ENCODE peak calls at places on chromosomes 5 and 9, in six cellular contexts. C is kidney glomerular epithelial cell, R is NCI-H1092, Q is NCI-H2081, U is COR-L47, G is left ventricle myocardium inferior. E is an unnamed sample.

GRCh38 chr5:1515921-1516571 is 7.7 kb downstream of the LPCAT1 start:
- DNase-seq in C (peak), R (no peak), Q (no peak), U (no peak), G (peak), E (peak)

GRCh38 chr9:3788211-3788610 is 262.4 kb upstream of the RFX3 start:
- DNase-seq in C (no peak), R (no peak), Q (no peak), U (no peak), G (no peak), E (no peak)

GRCh38 chr9:80061940-80062339 is 490.2 kb downstream of the TLE4 start:
- DNase-seq in C (peak), R (no peak), Q (no peak), U (no peak), G (no peak), E (no peak)

GRCh38 chr5:151812757-151813309 is 41.1 kb downstream of the G3BP1 start:
- DNase-seq in C (no peak), R (no peak), Q (no peak), U (no peak), G (no peak), E (no peak)

GRCh38 chr5:181217111-181217804 is 5.8 kb upstream of the TRIM41 start:
- DNase-seq in C (no peak), R (no peak), Q (no peak), U (no peak), G (peak), E (peak)

GRCh38 chr9:95808001-95808400 is 67.5 kb upstream of the ERCC6L2 start:
- DNase-seq in C (no peak), R (no peak), Q (no peak), U (peak), G (no peak), E (no peak)

GRCh38 chr5:151772029-151772867 is 494 bp downstream of the G3BP1 start:
- DNase-seq in C (no peak), R (peak), Q (peak), U (no peak), G (peak), E (peak)

GRCh38 chr9:114551750-114552685 is 35.6 kb upstream of the ATP6V1G1 start:
- DNase-seq in C (peak), R (no peak), Q (no peak), U (no peak), G (no peak), E (no peak)

GRCh38 chr9:91994422-91994821 is 44.4 kb upstream of the ROR2 start:
- DNase-seq in C (no peak), R (no peak), Q (no peak), U (no peak), G (no peak), E (no peak)

GRCh38 chr5:32840606-32841005 is 129.5 kb downstream of the NPR3 start:
- DNase-seq in C (no peak), R (no peak), Q (no peak), U (no peak), G (no peak), E (no peak)

GRCh38 chr5:132466453-132467291 is 23.9 kb downstream of the IRF1 start:
- DNase-seq in C (no peak), R (no peak), Q (no peak), U (no peak), G (peak), E (peak)

GRCh38 chr9:14478175-14479165 is 164.5 kb upstream of the NFIB start:
- DNase-seq in C (no peak), R (no peak), Q (no peak), U (no peak), G (no peak), E (no peak)

GRCh38 chr5:117454716-117455212 is 880.1 kb upstream of the SEMA6A start:
- DNase-seq in C (peak), R (peak), Q (peak), U (peak), G (peak), E (peak)

GRCh38 chr9:100058699-100059579 is 39.9 kb downstream of the ERP44 start:
- DNase-seq in C (no peak), R (no peak), Q (no peak), U (no peak), G (no peak), E (no peak)

GRCh38 chr5:113205807-113206206 is 229.0 kb downstream of the TSSK1B start:
- DNase-seq in C (no peak), R (no peak), Q (no peak), U (no peak), G (no peak), E (no peak)

GRCh38 chr5:123285122-123286011 is 137.8 kb downstream of the CEP120 start:
- DNase-seq in C (no peak), R (no peak), Q (no peak), U (no peak), G (no peak), E (no peak)

GRCh38 chr5:51829226-51829625 is 446.0 kb downstream of the ISL1 start:
- DNase-seq in C (peak), R (no peak), Q (no peak), U (no peak), G (no peak), E (no peak)

GRCh38 chr9:34333836-34334235 is 4.5 kb downstream of the NUDT2 start:
- DNase-seq in C (no peak), R (no peak), Q (no peak), U (no peak), G (no peak), E (no peak)

GRCh38 chr5:168883253-168883880 is 304.2 kb upstream of the PANK3 start:
- DNase-seq in C (no peak), R (no peak), Q (no peak), U (no peak), G (no peak), E (no peak)

GRCh38 chr5:3333105-3333504 is 262.5 kb upstream of the IRX1 start:
- DNase-seq in C (no peak), R (no peak), Q (no peak), U (no peak), G (no peak), E (no peak)

GRCh38 chr9:116380496-116380995 is 227.0 kb downstream of the PAPPA start:
- DNase-seq in C (no peak), R (no peak), Q (no peak), U (no peak), G (no peak), E (no peak)

GRCh38 chr9:72185561-72185960 is 36.3 kb downstream of the GDA start:
- DNase-seq in C (no peak), R (no peak), Q (no peak), U (no peak), G (no peak), E (no peak)

E was measured in activated naive CD4-positive, alpha-beta T cell treated with anti-CD3 and anti-CD28 coated beads, Interleukin-2, amount 10 ng/mL, durations not matched to agents 7 days and 5 days.